ENCODE peak calls at places on chromosomes 1 and 21, in six cellular contexts. S is HepG2, K is GM12878, T is SK-N-SH, O is K562, C is H1. J is an unnamed sample.

GRCh38 chr1:86200901-86201300 is 44.3 kb upstream of the COL24A1 start:
- DNase-seq in S (no peak), K (no peak), T (no peak), O (no peak), C (no peak), J (no peak)

GRCh38 chr1:197008861-197009260 is 31.5 kb downstream of the CFHR5 start:
- DNase-seq in S (no peak), K (no peak), T (no peak), O (no peak), C (no peak), J (no peak)

GRCh38 chr21:33844104-33844889 is 71.3 kb downstream of the ATP5PO start:
- DNase-seq in S (peak), K (no peak), T (no peak), O (no peak), C (no peak), J (no peak)

GRCh38 chr1:228920791-228921190 is 185.5 kb downstream of the RHOU start:
- DNase-seq in S (no peak), K (no peak), T (no peak), O (no peak), C (no peak), J (no peak)

GRCh38 chr1:213914351-213914750 is 73.4 kb upstream of the PROX1 start:
- DNase-seq in S (no peak), K (no peak), T (no peak), O (no peak), C (no peak), J (no peak)

GRCh38 chr1:64598100-64598571 is 128.2 kb downstream of the CACHD1 start:
- DNase-seq in S (no peak), K (no peak), T (no peak), O (no peak), C (no peak), J (no peak)

GRCh38 chr21:28069446-28069845 is 923.2 kb downstream of the LTN1 start:
- DNase-seq in S (no peak), K (no peak), T (no peak), O (no peak), C (peak), J (no peak)

GRCh38 chr21:15730484-15731242 is 881 bp downstream of the USP25 start:
- DNase-seq in S (no peak), K (no peak), T (no peak), O (peak), C (no peak), J (peak)

GRCh38 chr1:73537400-73537799 is 660.6 kb downstream of the LRRIQ3 start:
- DNase-seq in S (no peak), K (no peak), T (peak), O (no peak), C (peak), J (no peak)

GRCh38 chr1:111904478-111905218 is 84.8 kb downstream of the KCND3 start:
- DNase-seq in S (no peak), K (no peak), T (peak), O (no peak), C (no peak), J (no peak)

GRCh38 chr1:1291023-1291528 is 10.8 kb downstream of the SCNN1D start:
- DNase-seq in S (no peak), K (no peak), T (no peak), O (peak), C (no peak), J (no peak)

GRCh38 chr1:22949807-22950462 is 22.7 kb downstream of the LACTBL1 start:
- DNase-seq in S (no peak), K (no peak), T (no peak), O (no peak), C (no peak), J (no peak)

GRCh38 chr1:21329209-21329844 is 39.1 kb upstream of the ECE1 start:
- DNase-seq in S (peak), K (no peak), T (no peak), O (no peak), C (no peak), J (no peak)

GRCh38 chr1:75672108-75672507 is 52.4 kb upstream of the ACADM start:
- DNase-seq in S (peak), K (no peak), T (no peak), O (no peak), C (no peak), J (no peak)

GRCh38 chr21:46161180-46161799 is 5.9 kb upstream of the FTCD start:
- DNase-seq in S (no peak), K (no peak), T (peak), O (no peak), C (no peak), J (no peak)

GRCh38 chr1:206895837-206896242 is 1.4 kb upstream of the IL24 start:
- DNase-seq in S (no peak), K (no peak), T (no peak), O (no peak), C (no peak), J (no peak)

GRCh38 chr1:43367904-43368645 is at the start of gene ELOVL1:
- DNase-seq in S (peak), K (peak), T (peak), O (peak), C (no peak), J (peak)

GRCh38 chr1:71861022-71861421 is 421.3 kb downstream of the NEGR1 start:
- DNase-seq in S (no peak), K (no peak), T (no peak), O (no peak), C (no peak), J (no peak)

GRCh38 chr1:35851175-35851869 is 31.7 kb upstream of the AGO1 start:
- DNase-seq in S (no peak), K (no peak), T (no peak), O (no peak), C (no peak), J (no peak)

GRCh38 chr21:29248124-29248523 is 50.6 kb upstream of the BACH1 start:
- DNase-seq in S (no peak), K (no peak), T (no peak), O (no peak), C (no peak), J (no peak)

GRCh38 chr1:160103658-160104519 is 5.5 kb upstream of the IGSF8 start:
- DNase-seq in S (no peak), K (no peak), T (no peak), O (no peak), C (no peak), J (no peak)

GRCh38 chr21:41878831-41879189 is 334 bp downstream of the PRDM15 start:
- DNase-seq in S (peak), K (no peak), T (peak), O (peak), C (no peak), J (peak)

GRCh38 chr1:19622204-19622603 is 21.9 kb upstream of the NBL1 start:
- DNase-seq in S (no peak), K (no peak), T (no peak), O (no peak), C (no peak), J (no peak)

GRCh38 chr1:180927841-180928240 is 15.1 kb downstream of the KIAA1614 start:
- DNase-seq in S (no peak), K (no peak), T (peak), O (no peak), C (no peak), J (no peak)

GRCh38 chr1:67522793-67523192 is 92.6 kb upstream of the SERBP1 start:
- DNase-seq in S (no peak), K (no peak), T (no peak), O (no peak), C (no peak), J (no peak)

GRCh38 chr21:46062471-46063211 is 35.3 kb upstream of the COL6A2 start:
- DNase-seq in S (no peak), K (no peak), T (no peak), O (no peak), C (no peak), J (no peak)

GRCh38 chr1:53878492-53879105 is 11.0 kb downstream of the YIPF1 start:
- DNase-seq in S (peak), K (no peak), T (peak), O (peak), C (no peak), J (no peak)

GRCh38 chr1:65105596-65105995 is 42.4 kb upstream of the AK4 start:
- DNase-seq in S (no peak), K (no peak), T (no peak), O (no peak), C (no peak), J (no peak)

GRCh38 chr1:26996024-26996423 is 2.5 kb downstream of the TRNP1 start:
- DNase-seq in S (no peak), K (no peak), T (no peak), O (peak), C (no peak), J (no peak)

GRCh38 chr21:33212159-33212851 is 17.4 kb upstream of the IFNAR2 start:
- DNase-seq in S (no peak), K (no peak), T (no peak), O (no peak), C (no peak), J (no peak)

GRCh38 chr1:17419626-17420328 is 19.7 kb downstream of the RCC2 start:
- DNase-seq in S (no peak), K (no peak), T (peak), O (peak), C (peak), J (peak)

GRCh38 chr1:191152776-191153175 is 675.1 kb upstream of the BRINP3 start:
- DNase-seq in S (no peak), K (no peak), T (no peak), O (no peak), C (no peak), J (no peak)

GRCh38 chr1:16126738-16127515 is 28.9 kb downstream of the EPHA2 start:
- DNase-seq in S (no peak), K (no peak), T (no peak), O (no peak), C (no peak), J (no peak)

GRCh38 chr1:201013991-201014815 is 9.3 kb downstream of the KIF21B start:
- DNase-seq in S (no peak), K (no peak), T (no peak), O (peak), C (no peak), J (no peak)

GRCh38 chr1:201016943-201017827 is 6.3 kb downstream of the KIF21B start:
- DNase-seq in S (no peak), K (no peak), T (peak), O (no peak), C (no peak), J (no peak)

GRCh38 chr1:201016211-201016651 is 7.3 kb downstream of the KIF21B start:
- DNase-seq in S (no peak), K (no peak), T (peak), O (peak), C (no peak), J (no peak)

GRCh38 chr1:201014816-201015200 is 8.7 kb downstream of the KIF21B start:
- DNase-seq in S (no peak), K (no peak), T (no peak), O (no peak), C (no peak), J (no peak)

DNA sequence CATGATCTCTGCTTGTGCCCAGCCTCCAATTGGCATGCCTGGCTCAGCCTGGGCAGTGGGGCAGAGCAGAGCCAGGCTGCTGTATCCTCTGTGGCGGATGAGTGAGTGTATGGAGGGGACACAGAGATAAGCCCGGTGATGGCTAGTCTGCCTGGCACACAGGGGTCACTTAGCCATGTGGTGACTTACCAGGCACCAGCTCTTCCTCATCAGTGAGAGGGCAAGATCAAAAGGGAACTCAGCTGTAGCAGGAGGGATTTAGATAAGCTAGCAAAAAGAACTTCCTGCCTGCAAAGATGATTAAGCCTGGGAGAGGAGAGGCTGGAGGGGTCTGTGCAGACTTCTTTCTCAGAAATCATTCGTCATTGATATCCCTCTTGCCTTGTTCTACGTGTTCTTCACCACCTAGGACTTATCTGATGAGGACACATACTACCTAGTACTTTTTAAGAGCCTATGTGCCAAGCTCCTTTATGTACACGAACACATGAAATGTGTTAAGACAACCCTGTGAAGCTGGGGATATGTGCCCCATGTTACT is 7.9 kb downstream of the KIF21B start:
- DNase-seq in S (no peak), K (no peak), T (peak), O (peak), C (no peak), J (peak)
- TF ChIP-seq GABPA in S (no peak), K (no peak), T (no peak), O (no peak), C (no peak), J (no peak)

GRCh38 chr1:116713474-116713873 is 40.8 kb upstream of the CD2 start:
- DNase-seq in S (no peak), K (no peak), T (no peak), O (no peak), C (no peak), J (no peak)

GRCh38 chr1:116710326-116711060 is 43.0 kb upstream of the IGSF3 start:
- DNase-seq in S (no peak), K (no peak), T (no peak), O (no peak), C (no peak), J (no peak)

GRCh38 chr1:116711061-116711582 is 43.1 kb upstream of the CD2 start:
- DNase-seq in S (no peak), K (no peak), T (peak), O (no peak), C (no peak), J (no peak)

GRCh38 chr1:116709666-116710167 is 42.2 kb upstream of the IGSF3 start:
- DNase-seq in S (no peak), K (no peak), T (no peak), O (no peak), C (no peak), J (no peak)

GRCh38 chr1:116712510-116712909 is 41.7 kb upstream of the CD2 start:
- DNase-seq in S (no peak), K (no peak), T (no peak), O (no peak), C (no peak), J (no peak)
- H3K4me3 ChIP-seq in S (no peak), K (no peak), T (no peak), O (no peak), C (peak), J (no peak)

GRCh38 chr1:154772056-154772455 is 98.0 kb downstream of the KCNN3 start:
- DNase-seq in S (no peak), K (no peak), T (no peak), O (no peak), C (no peak), J (no peak)

GRCh38 chr1:154772611-154773515 is 97.2 kb downstream of the KCNN3 start:
- DNase-seq in S (no peak), K (no peak), T (no peak), O (no peak), C (peak), J (no peak)

GRCh38 chr1:154769193-154769895 is 100.7 kb downstream of the KCNN3 start:
- DNase-seq in S (no peak), K (no peak), T (no peak), O (no peak), C (no peak), J (no peak)

GRCh38 chr1:154768456-154769125 is 101.5 kb downstream of the KCNN3 start:
- DNase-seq in S (no peak), K (no peak), T (no peak), O (no peak), C (no peak), J (no peak)

GRCh38 chr1:154770897-154771594 is 99.0 kb downstream of the KCNN3 start:
- DNase-seq in S (no peak), K (no peak), T (no peak), O (no peak), C (no peak), J (no peak)
- TF ChIP-seq GABPA in S (no peak), K (no peak), T (no peak), O (no peak), C (no peak), J (no peak)

GRCh38 chr1:113617438-113618141 is 141.7 kb downstream of the PHTF1 start:
- DNase-seq in S (no peak), K (no peak), T (no peak), O (no peak), C (no peak), J (no peak)
- H3K4me3 ChIP-seq in S (no peak), K (no peak), T (no peak), O (no peak), C (no peak), J (no peak)

DNA sequence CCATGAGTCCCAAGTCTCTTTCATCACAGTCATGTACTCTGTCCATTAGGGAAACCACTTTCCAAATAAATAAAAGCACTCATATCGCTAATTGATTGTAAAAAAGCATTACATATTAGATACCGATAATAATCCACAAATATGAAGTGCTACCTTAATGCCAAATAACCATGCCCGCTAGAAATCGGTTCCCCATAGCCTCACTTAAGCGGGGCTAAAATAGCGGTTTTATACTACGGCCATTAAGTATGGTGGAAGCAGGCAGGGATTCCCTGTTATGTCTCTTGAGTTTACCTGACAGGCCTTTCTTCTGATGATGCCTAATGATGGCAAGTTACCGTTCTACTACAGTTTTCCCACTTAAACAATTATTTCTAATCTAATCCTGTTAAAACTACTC is 3.9 kb downstream of the ELK4 start:
- DNase-seq in S (no peak), K (no peak), T (no peak), O (no peak), C (no peak), J (no peak)
- TF ChIP-seq GABPA in S (no peak), K (no peak), T (no peak), O (no peak), C (no peak), J (no peak)

DNA sequence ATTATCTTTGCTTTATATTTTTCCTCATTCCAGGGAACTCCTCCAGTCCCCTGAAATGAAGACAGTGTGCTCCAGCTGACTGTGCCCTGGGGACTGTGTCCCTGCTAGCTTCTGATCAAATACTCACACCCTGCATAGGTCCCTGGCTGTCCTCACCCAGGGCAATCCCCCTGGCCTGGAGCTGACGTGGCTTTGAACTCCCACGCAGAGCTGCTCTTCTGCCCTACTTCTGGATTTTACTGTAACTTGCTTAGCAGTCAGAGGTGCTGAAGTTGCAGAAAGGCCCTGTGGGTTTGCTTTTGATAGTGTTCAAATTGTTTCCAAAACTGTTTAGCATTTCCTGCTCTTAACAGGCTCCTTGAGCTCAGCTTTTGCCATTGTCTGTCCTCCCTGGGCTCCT is 186.5 kb downstream of the FASLG start:
- DNase-seq in S (no peak), K (no peak), T (no peak), O (no peak), C (no peak), J (no peak)
- H3K4me3 ChIP-seq in S (no peak), K (no peak), T (no peak), O (no peak), C (no peak), J (no peak)

GRCh38 chr1:184513966-184514365 is 127.1 kb downstream of the C1orf21 start:
- DNase-seq in S (no peak), K (no peak), T (no peak), O (no peak), C (no peak), J (no peak)

GRCh38 chr1:184520343-184520742 is 133.5 kb downstream of the C1orf21 start:
- DNase-seq in S (no peak), K (no peak), T (no peak), O (no peak), C (no peak), J (no peak)

GRCh38 chr1:184518958-184519357 is 132.1 kb downstream of the C1orf21 start:
- DNase-seq in S (no peak), K (no peak), T (no peak), O (no peak), C (no peak), J (no peak)

GRCh38 chr1:184514447-184514846 is 127.6 kb downstream of the C1orf21 start:
- DNase-seq in S (no peak), K (no peak), T (no peak), O (no peak), C (no peak), J (no peak)

GRCh38 chr1:184517130-184517529 is 130.3 kb downstream of the C1orf21 start:
- DNase-seq in S (no peak), K (no peak), T (no peak), O (no peak), C (no peak), J (no peak)
- TF ChIP-seq GABPA in S (no peak), K (no peak), T (no peak), O (no peak), C (no peak), J (no peak)

GRCh38 chr1:205396972-205397616 is 24.8 kb downstream of the LEMD1 start:
- DNase-seq in S (peak), K (peak), T (peak), O (peak), C (no peak), J (peak)
- H3K4me3 ChIP-seq in S (no peak), K (no peak), T (no peak), O (no peak), C (no peak), J (no peak)